ENCODE peak calls at places on chromosomes 12 and 14, in nine cellular contexts. D, V, S, M, A, N, G, J and P are unnamed samples.

GRCh38 chr14:95059126-95059525 is 98.2 kb downstream of the DICER1 start:
- DNase-seq in D (no peak), V (no peak), S (no peak), M (no peak), A (no peak), N (no peak), G (no peak), J (no peak), P (no peak)

GRCh38 chr12:19561411-19561961 is 122.2 kb downstream of the AEBP2 start:
- DNase-seq in D (no peak), V (no peak), S (no peak), M (peak; percentile 14), A (no peak), N (no peak), G (no peak), J (no peak), P (no peak)

GRCh38 chr14:100554082-100554677 is 33.0 kb downstream of the BEGAIN start:
- DNase-seq in D (peak; percentile 6), V (peak; percentile 9), S (peak; percentile 45), M (peak; percentile 21), A (peak; percentile 60), N (no peak), G (no peak), J (no peak), P (no peak)

GRCh38 chr12:6044082-6044481 is 80.4 kb downstream of the VWF start:
- DNase-seq in D (no peak), V (no peak), S (peak; percentile 51), M (no peak), A (no peak), N (no peak), G (no peak), J (no peak), P (no peak)

GRCh38 chr12:105921872-105922669 is 216.7 kb downstream of the NUAK1 start:
- DNase-seq in D (peak; percentile 71), V (no peak), S (no peak), M (no peak), A (no peak), N (no peak), G (no peak), J (no peak), P (no peak)

GRCh38 chr12:100827901-100828520 is 33.4 kb downstream of the ANO4 start:
- DNase-seq in D (peak; percentile 50), V (no peak), S (peak; percentile 43), M (peak; percentile 66), A (no peak), N (no peak), G (no peak), J (no peak), P (no peak)

GRCh38 chr12:114976959-114977358 is 293.0 kb upstream of the TBX3 start:
- DNase-seq in D (peak; percentile 37), V (no peak), S (peak; percentile 54), M (peak; percentile 46), A (no peak), N (no peak), G (no peak), J (no peak), P (no peak)

GRCh38 chr14:29459967-29460366 is 467.7 kb downstream of the PRKD1 start:
- DNase-seq in D (no peak), V (no peak), S (no peak), M (no peak), A (no peak), N (no peak), G (no peak), J (no peak), P (no peak)

GRCh38 chr12:56818629-56819028 is 55.5 kb downstream of the HSD17B6 start:
- DNase-seq in D (no peak), V (no peak), S (peak; percentile 12), M (no peak), A (no peak), N (no peak), G (no peak), J (no peak), P (no peak)

DNA sequence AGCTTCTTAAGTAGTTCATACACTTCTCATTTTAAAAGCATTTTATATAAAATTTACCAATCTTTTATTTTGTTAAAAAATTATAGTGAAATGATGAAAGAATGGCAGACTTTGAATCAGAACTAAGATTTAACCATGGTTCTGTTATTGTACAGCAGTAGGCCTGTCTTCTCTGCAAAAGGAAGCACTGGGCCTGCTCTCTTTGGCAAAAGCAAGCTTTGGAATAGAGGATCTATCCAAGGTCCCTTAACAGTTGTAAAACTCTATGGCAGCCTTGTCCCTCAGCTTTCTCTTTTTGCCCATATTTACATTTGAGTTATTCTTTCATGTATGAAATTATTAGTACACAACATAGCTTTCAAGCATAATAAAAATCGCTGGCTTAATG is 82.8 kb downstream of the PLEKHG7 start:
- DNase-seq in D (no peak), V (no peak), S (no peak), M (no peak), A (no peak), N (no peak), G (no peak), J (no peak), P (no peak)
- TF ChIP-seq CTCF in D (no peak), V (no peak), S (no peak), M (no peak), A (no peak), N (no peak), G (no peak), J (no peak), P (no peak)

DNA sequence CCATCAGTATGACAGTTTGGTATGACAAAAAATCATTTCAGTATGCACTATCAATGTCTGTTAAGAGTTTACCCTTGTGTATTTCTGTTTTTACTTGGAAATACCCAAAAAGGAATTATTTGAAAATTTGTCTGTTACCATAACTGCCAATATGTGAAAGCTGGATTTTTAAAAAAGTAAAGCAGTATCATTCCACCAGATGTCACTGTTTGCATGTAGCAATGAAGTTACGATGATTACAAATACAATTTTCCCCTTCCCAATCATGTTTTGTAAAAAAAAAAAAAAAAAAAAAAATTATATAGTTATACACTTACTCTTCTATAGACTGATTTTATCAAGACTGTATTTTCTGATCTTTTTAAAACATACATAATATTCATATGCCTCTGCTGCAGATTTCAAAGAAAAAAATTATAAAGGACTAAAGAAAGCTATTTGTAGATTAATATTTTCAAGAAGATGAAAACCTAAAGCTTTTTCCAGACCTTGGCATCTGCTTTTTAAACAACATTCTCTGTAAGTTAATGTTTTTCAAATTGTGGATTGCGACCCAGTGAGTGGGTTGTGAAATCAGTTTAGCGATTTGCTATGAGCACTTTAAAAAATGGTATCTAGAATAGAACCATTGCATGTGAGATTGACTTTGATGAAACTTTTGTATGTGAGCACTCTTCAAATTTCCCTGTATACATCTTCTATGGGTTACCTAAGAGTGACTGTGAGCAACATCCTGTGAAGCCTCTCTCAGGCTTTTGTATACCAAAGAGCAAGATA is 114.2 kb downstream of the TTC6 start:
- DNase-seq in D (peak; percentile 28), V (no peak), S (no peak), M (peak; percentile 52), A (no peak), N (no peak), G (no peak), J (no peak), P (no peak)
- TF ChIP-seq CTCF in D (peak; percentile 72), V (no peak), S (peak; percentile 59), M (peak; percentile 45), A (no peak), N (no peak), G (peak; percentile 25), J (no peak), P (no peak)

GRCh38 chr14:77761205-77761931 is 412 bp upstream of the SNW1 start:
- DNase-seq in D (peak; percentile 65), V (no peak), S (no peak), M (peak; percentile 95), A (peak; percentile 15), N (no peak), G (peak; percentile 73), J (no peak), P (no peak)

GRCh38 chr14:77763978-77764377 is 3.0 kb upstream of the SNW1 start:
- DNase-seq in D (no peak), V (no peak), S (no peak), M (no peak), A (no peak), N (no peak), G (no peak), J (no peak), P (no peak)

GRCh38 chr14:77763316-77763715 is 2.4 kb upstream of the SNW1 start:
- DNase-seq in D (no peak), V (no peak), S (no peak), M (no peak), A (no peak), N (no peak), G (no peak), J (no peak), P (no peak)

DNA sequence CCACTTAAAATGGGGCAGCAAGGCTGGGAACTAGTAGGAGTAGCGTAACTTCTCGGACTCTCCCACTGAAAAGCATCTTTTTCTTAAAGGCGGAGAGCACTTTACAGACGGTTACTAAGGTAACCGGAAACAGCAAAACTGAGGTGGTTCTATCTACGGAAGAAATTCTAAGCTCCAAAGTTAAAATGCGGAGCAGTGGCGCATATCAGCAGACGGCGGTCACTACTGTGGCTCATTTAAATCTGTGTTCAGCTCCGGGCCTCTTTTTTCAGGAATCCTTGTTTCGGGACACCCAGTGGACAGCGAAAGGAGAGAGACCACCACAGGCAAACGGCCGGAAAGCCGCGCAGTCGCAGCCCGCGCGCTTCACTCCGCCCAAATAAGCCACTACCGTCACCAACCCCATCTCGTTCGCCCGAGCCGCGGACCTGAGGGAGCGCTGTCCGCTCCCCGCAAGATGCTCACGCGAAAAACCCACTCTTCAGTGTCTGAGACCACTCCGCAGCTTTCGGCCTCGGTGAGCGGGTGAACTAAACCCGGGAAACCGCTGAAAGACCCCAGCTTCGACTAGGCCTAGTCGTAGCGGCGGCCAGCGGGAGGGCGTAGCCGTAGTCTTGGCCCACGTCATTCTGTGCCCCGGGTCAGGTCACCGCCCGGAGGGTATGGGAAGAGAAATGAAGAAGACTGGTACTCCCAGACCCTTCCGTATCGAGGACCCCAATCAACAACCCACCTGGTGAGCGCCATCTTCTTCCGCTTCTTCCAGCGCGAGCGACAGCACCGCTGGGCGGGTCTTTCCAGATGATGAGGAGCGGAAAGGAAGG is at the start of gene SNW1:
- DNase-seq in D (peak; percentile 93), V (peak; percentile 89), S (peak; percentile 87), M (peak; percentile 66), A (peak; percentile 89), N (peak; percentile 90), G (peak; percentile 96), J (peak; percentile 86), P (peak; percentile 48)
- TF ChIP-seq CTCF in D (no peak), V (no peak), S (no peak), M (no peak), A (no peak), N (no peak), G (no peak), J (no peak), P (no peak)

DNA sequence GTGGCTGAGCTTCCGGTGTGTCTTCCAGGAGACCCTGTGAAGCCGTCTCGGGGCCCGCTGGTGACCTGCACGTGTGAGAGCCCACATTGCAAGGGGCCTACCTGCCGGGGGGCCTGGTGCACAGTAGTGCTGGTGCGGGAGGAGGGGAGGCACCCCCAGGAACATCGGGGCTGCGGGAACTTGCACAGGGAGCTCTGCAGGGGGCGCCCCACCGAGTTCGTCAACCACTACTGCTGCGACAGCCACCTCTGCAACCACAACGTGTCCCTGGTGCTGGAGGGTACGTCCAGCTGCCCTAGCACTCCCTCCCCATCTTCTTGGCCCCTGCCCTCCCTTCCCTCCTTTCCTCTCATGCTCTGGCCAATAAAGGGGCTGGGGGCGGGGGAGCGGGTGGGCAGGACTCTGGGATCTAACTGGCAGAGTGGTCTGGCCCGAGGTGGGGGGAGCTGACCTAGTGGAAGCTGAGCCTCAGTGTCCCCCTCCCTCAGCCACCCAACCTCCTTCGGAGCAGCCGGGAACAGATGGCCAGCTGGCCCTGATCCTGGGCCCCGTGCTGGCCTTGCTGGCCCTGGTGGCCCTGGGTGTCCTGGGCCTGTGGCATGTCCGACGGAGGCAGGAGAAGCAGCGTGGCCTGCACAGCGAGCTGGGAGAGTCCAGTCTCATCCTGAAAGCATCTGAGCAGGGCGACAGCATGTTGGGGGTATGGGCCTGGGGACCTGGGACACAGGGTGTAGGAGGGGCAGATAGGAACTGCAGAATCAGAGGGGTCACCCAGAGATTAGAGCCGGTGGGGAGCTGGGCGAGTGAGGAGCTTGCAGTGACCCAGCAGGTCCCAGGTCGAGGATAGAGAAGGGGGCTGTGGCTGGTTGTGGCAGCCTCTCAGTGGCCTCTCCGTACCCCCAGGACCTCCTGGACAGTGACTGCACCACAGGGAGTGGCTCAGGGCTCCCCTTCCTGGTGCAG is 6.0 kb downstream of the ACVRL1 start:
- DNase-seq in D (no peak), V (no peak), S (no peak), M (no peak), A (no peak), N (no peak), G (peak; percentile 60), J (no peak), P (no peak)
- TF ChIP-seq CTCF in D (no peak), V (no peak), S (no peak), M (no peak), A (no peak), N (no peak), G (no peak), J (no peak), P (no peak)